ENCODE peak calls at places on chromosomes 1 and 21, in eight cellular contexts. Q is H9, L is PC-3, H is fibroblast of lung, O is kidney, D is DND-41, X is adipocyte, N is neuronal stem cell. F is an unnamed sample.

GRCh38 chr1:172429324-172430127 is 9.0 kb downstream of the C1orf105 start:
- DNase-seq in Q (no peak), L (peak; percentile 99), H (peak; percentile 68), O (no peak), D (peak; percentile 53), X (peak; percentile 88), N (peak; percentile 40), F (peak; percentile 79)

GRCh38 chr1:151175036-151175741 is 592 bp downstream of the TMOD4 start:
- DNase-seq in Q (no peak), L (no peak), H (no peak), O (peak; percentile 38), D (no peak), X (no peak), N (no peak), F (no peak)

GRCh38 chr1:234601217-234602017 is 8.6 kb downstream of the IRF2BP2 start:
- DNase-seq in Q (no peak), L (peak; percentile 22), H (peak; percentile 52), O (no peak), D (peak; percentile 52), X (peak; percentile 72), N (no peak), F (no peak)

GRCh38 chr1:205665216-205665757 is 15.0 kb downstream of the SLC45A3 start:
- DNase-seq in Q (no peak), L (no peak), H (no peak), O (no peak), D (no peak), X (no peak), N (no peak), F (no peak)

GRCh38 chr1:26991310-26992116 is 2.0 kb upstream of the TRNP1 start:
- DNase-seq in Q (peak; percentile 32), L (peak; percentile 90), H (peak; percentile 52), O (no peak), D (no peak), X (peak; percentile 15), N (no peak), F (no peak)

GRCh38 chr21:34545079-34545884 is 33.3 kb upstream of the KCNE1 start:
- DNase-seq in Q (no peak), L (peak; percentile 65), H (peak; percentile 82), O (no peak), D (no peak), X (peak; percentile 77), N (no peak), F (peak; percentile 55)

GRCh38 chr1:10380594-10381275 is 18.1 kb upstream of the PGD start:
- DNase-seq in Q (no peak), L (peak; percentile 86), H (peak; percentile 95), O (no peak), D (no peak), X (peak; percentile 71), N (no peak), F (no peak)

GRCh38 chr1:64598100-64598571 is 128.2 kb downstream of the CACHD1 start:
- DNase-seq in Q (no peak), L (peak; percentile 42), H (peak; percentile 85), O (no peak), D (no peak), X (peak; percentile 86), N (peak; percentile 20), F (no peak)

GRCh38 chr1:37410815-37411214 is 63.6 kb upstream of the ZC3H12A start:
- DNase-seq in Q (peak; percentile 77), L (peak; percentile 30), H (peak; percentile 6), O (no peak), D (peak; percentile 63), X (peak; percentile 34), N (peak; percentile 72), F (peak; percentile 67)

GRCh38 chr21:44578371-44579055 is 1.9 kb downstream of the KRTAP10-5 start:
- DNase-seq in Q (peak; percentile 16), L (no peak), H (no peak), O (no peak), D (no peak), X (no peak), N (no peak), F (no peak)

GRCh38 chr1:203628997-203629508 is 2.4 kb downstream of the ATP2B4 start:
- DNase-seq in Q (no peak), L (no peak), H (peak; percentile 18), O (peak; percentile 73), D (no peak), X (no peak), N (no peak), F (no peak)

GRCh38 chr1:203628185-203628996 is 1.8 kb downstream of the ATP2B4 start:
- DNase-seq in Q (peak; percentile 94), L (no peak), H (peak; percentile 60), O (peak; percentile 83), D (peak; percentile 88), X (peak; percentile 87), N (peak; percentile 73), F (peak; percentile 84)

GRCh38 chr1:203627819-203628184 is 1.2 kb downstream of the ATP2B4 start:
- DNase-seq in Q (no peak), L (peak; percentile 58), H (peak; percentile 49), O (peak; percentile 78), D (peak; percentile 48), X (peak; percentile 68), N (no peak), F (no peak)

GRCh38 chr1:203625623-203626189 is 926 bp upstream of the ATP2B4 start:
- DNase-seq in Q (no peak), L (peak; percentile 73), H (peak; percentile 39), O (no peak), D (peak; percentile 77), X (peak; percentile 50), N (no peak), F (no peak)

GRCh38 chr1:203626910-203627246 is 246 bp downstream of the ATP2B4 start:
- DNase-seq in Q (peak; percentile 87), L (no peak), H (no peak), O (no peak), D (no peak), X (no peak), N (no peak), F (peak; percentile 52)
- H3K9ac ChIP-seq in Q (no peak overlapping the region), L (peak overlapping the region; percentile 78), H (peak overlapping the region; percentile 83), O (peak overlapping the region; percentile 78), D (peak overlapping the region; percentile 73), X (peak overlapping the region; percentile 96), N (no peak overlapping the region), F (peak overlapping the region; percentile 90)

GRCh38 chr1:178487070-178487615 is 9.6 kb downstream of the CLEC20A start:
- DNase-seq in Q (no peak), L (no peak), H (no peak), O (no peak), D (no peak), X (no peak), N (no peak), F (no peak)
- H3K9ac ChIP-seq in Q (no peak overlapping the region), L (no peak overlapping the region), H (no peak overlapping the region), O (no peak overlapping the region), D (no peak overlapping the region), X (peak overlapping the region; percentile 54), N (no peak overlapping the region), F (no peak overlapping the region)

GRCh38 chr1:54347261-54347954 is 58.8 kb downstream of the SSBP3 start:
- DNase-seq in Q (no peak), L (no peak), H (no peak), O (no peak), D (no peak), X (no peak), N (no peak), F (no peak)

GRCh38 chr1:54342306-54342705 is 63.9 kb downstream of the SSBP3 start:
- DNase-seq in Q (peak; percentile 63), L (no peak), H (no peak), O (no peak), D (no peak), X (no peak), N (no peak), F (no peak)

GRCh38 chr1:54347955-54348699 is 58.1 kb downstream of the SSBP3 start:
- DNase-seq in Q (no peak), L (no peak), H (no peak), O (peak; percentile 84), D (no peak), X (no peak), N (no peak), F (no peak)

GRCh38 chr1:54342764-54343687 is 63.2 kb downstream of the SSBP3 start:
- DNase-seq in Q (no peak), L (no peak), H (no peak), O (no peak), D (no peak), X (no peak), N (no peak), F (no peak)

DNA sequence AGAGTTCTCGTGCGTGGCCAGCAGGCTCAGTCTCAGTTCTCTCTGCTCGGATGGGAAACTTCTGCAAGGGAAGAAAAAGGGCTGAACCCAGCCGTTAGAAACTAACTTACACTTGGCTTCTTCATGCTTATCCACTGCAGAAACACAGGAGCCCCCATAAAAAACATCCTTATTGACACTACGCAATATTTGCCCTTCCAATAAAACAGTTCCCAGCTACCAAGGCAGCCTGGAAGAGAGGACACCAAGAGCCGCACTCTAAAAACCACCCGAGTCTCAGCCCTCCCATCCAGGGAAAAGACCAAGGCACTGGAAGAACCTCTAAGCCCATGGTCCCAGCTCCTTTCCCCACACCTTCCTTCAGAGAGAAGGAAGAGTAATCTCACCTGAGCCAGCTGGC is 61.1 kb downstream of the SSBP3 start:
- DNase-seq in Q (no peak), L (no peak), H (no peak), O (no peak), D (no peak), X (no peak), N (no peak), F (no peak)
- H3K9ac ChIP-seq in Q (no peak overlapping the region), L (no peak overlapping the region), H (no peak overlapping the region), O (no peak overlapping the region), D (no peak overlapping the region), X (no peak overlapping the region), N (no peak overlapping the region), F (no peak overlapping the region)

DNA sequence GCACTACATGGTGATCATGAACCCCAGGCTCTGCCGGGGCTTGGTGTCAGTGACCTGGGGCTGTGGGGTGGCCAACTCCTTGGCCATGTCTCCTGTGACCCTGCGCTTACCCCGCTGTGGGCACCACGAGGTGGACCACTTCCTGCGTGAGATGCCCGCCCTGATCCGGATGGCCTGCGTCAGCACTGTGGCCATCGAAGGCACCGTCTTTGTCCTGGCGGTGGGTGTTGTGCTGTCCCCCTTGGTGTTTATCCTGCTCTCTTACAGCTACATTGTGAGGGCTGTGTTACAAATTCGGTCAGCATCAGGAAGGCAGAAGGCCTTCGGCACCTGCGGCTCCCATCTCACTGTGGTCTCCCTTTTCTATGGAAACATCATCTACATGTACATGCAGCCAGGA is 589 bp downstream of the OR2W3 start:
- DNase-seq in Q (no peak), L (no peak), H (no peak), O (no peak), D (no peak), X (no peak), N (no peak), F (no peak)
- H3K9ac ChIP-seq in Q (no peak overlapping the region), L (no peak overlapping the region), H (no peak overlapping the region), O (no peak overlapping the region), D (no peak overlapping the region), X (no peak overlapping the region), N (no peak overlapping the region), F (no peak overlapping the region)

GRCh38 chr1:11719313-11720032 is 16.5 kb upstream of the AGTRAP start:
- DNase-seq in Q (peak; percentile 67), L (peak; percentile 69), H (peak; percentile 46), O (peak; percentile 93), D (peak; percentile 82), X (peak; percentile 87), N (peak; percentile 48), F (no peak)
- H3K9ac ChIP-seq in Q (no peak overlapping the region), L (no peak overlapping the region), H (no peak overlapping the region), O (no peak overlapping the region), D (peak overlapping the region; percentile 55), X (peak overlapping the region; percentile 48), N (no peak overlapping the region), F (no peak overlapping the region)

F was measured in NT2/D1.